ENCODE peak calls at places on chromosomes 2 and 18, in nine cellular contexts. K, B, J, S, G, Z, R, Y and D are unnamed samples.

GRCh38 chr2:223941579-223942277 is 3.4 kb downstream of the WDFY1 start:
- DNase-seq in Z (no peak), R (no peak), B (no peak), J (no peak), K (no peak), Y (no peak), G (peak; percentile 89), S (no peak), D (no peak)

GRCh38 chr2:118686364-118686763 is 161.1 kb downstream of the EN1 start:
- DNase-seq in B (no peak), R (no peak), Z (no peak), S (no peak), Y (no peak), J (no peak), K (no peak), G (peak; percentile 71), D (no peak)

GRCh38 chr2:16700566-16701259 is 35.1 kb upstream of the CYRIA start:
- DNase-seq in K (no peak), J (no peak), R (no peak), Y (no peak), B (no peak), S (no peak), G (no peak), Z (no peak), D (no peak)

GRCh38 chr2:211396815-211397214 is 840.4 kb downstream of the CPS1 start:
- DNase-seq in S (no peak), J (no peak), B (no peak), R (peak; percentile 33), Z (no peak), K (no peak), Y (no peak), G (no peak), D (no peak)

GRCh38 chr2:43131890-43132522 is 94.4 kb downstream of the ZFP36L2 start:
- DNase-seq in R (no peak), B (peak; percentile 82), K (no peak), Y (no peak), S (no peak), G (peak; percentile 40), J (no peak), Z (peak; percentile 25), D (no peak)

GRCh38 chr2:145864501-145864900 is 1344.6 kb upstream of the ZEB2 start:
- DNase-seq in Z (no peak), K (no peak), G (no peak), J (no peak), Y (no peak), B (no peak), S (no peak), R (no peak), D (no peak)

GRCh38 chr18:48418409-48419267 is 9.5 kb upstream of the ZBTB7C start:
- DNase-seq in G (no peak), B (no peak), R (no peak), Z (no peak), J (no peak), K (peak; percentile 57), S (no peak), Y (no peak), D (peak; percentile 39)

GRCh38 chr2:8477511-8478132 is 204.2 kb upstream of the ID2 start:
- DNase-seq in B (peak; percentile 83), J (no peak), R (no peak), K (no peak), G (no peak), Y (no peak), S (no peak), Z (no peak), D (peak; percentile 30)

GRCh38 chr18:40980171-40980570 is 974.9 kb upstream of the PIK3C3 start:
- DNase-seq in G (no peak), K (no peak), Y (no peak), S (no peak), R (no peak), B (no peak), J (no peak), Z (no peak), D (no peak)

GRCh38 chr2:121830809-121831208 is 75.4 kb downstream of the TSN start:
- DNase-seq in R (no peak), Z (no peak), Y (no peak), G (no peak), S (no peak), B (no peak), J (no peak), K (no peak), D (no peak)

GRCh38 chr2:198795419-198795818 is 662.3 kb downstream of the SATB2 start:
- DNase-seq in G (no peak), J (no peak), R (no peak), B (no peak), Z (no peak), S (no peak), K (no peak), Y (no peak), D (no peak)
- H3K4me3 ChIP-seq in G (no peak overlapping the region), J (no peak overlapping the region), R (no peak overlapping the region), B (no peak overlapping the region), Z (no peak overlapping the region), S (no peak overlapping the region), K (no peak overlapping the region), Y (no peak overlapping the region), D (no peak overlapping the region)

GRCh38 chr2:160836755-160837154 is 323.5 kb upstream of the TANK start:
- DNase-seq in G (peak; percentile 77), B (no peak), R (no peak), J (no peak), Y (no peak), S (no peak), Z (no peak), K (no peak), D (no peak)

GRCh38 chr2:160838100-160838499 is 322.1 kb upstream of the TANK start:
- DNase-seq in G (no peak), B (no peak), K (no peak), J (no peak), R (no peak), Z (no peak), Y (no peak), S (no peak), D (no peak)

GRCh38 chr2:160837416-160837815 is 322.8 kb upstream of the TANK start:
- DNase-seq in S (no peak), K (no peak), Z (no peak), B (no peak), Y (no peak), J (no peak), G (no peak), R (no peak), D (no peak)

GRCh38 chr2:160838691-160839090 is 321.5 kb upstream of the TANK start:
- DNase-seq in S (no peak), Y (no peak), B (no peak), Z (no peak), K (no peak), J (no peak), R (no peak), G (no peak), D (no peak)

GRCh38 chr2:160835166-160835565 is 325.1 kb upstream of the TANK start:
- DNase-seq in Z (no peak), J (no peak), B (no peak), Y (no peak), S (no peak), K (no peak), R (no peak), G (no peak), D (no peak)
- H3K4me1 ChIP-seq in Z (no peaks in the 10 kb centered on the region), J (no peaks in the 10 kb centered on the region), B (no peaks in the 10 kb centered on the region), Y (peaks cover 7% of the 10 kb centered on the region), S (no peaks in the 10 kb centered on the region), K (no peaks in the 10 kb centered on the region), R (no peaks in the 10 kb centered on the region), G (peaks cover 17% of the 10 kb centered on the region), D (no peaks in the 10 kb centered on the region)

DNA sequence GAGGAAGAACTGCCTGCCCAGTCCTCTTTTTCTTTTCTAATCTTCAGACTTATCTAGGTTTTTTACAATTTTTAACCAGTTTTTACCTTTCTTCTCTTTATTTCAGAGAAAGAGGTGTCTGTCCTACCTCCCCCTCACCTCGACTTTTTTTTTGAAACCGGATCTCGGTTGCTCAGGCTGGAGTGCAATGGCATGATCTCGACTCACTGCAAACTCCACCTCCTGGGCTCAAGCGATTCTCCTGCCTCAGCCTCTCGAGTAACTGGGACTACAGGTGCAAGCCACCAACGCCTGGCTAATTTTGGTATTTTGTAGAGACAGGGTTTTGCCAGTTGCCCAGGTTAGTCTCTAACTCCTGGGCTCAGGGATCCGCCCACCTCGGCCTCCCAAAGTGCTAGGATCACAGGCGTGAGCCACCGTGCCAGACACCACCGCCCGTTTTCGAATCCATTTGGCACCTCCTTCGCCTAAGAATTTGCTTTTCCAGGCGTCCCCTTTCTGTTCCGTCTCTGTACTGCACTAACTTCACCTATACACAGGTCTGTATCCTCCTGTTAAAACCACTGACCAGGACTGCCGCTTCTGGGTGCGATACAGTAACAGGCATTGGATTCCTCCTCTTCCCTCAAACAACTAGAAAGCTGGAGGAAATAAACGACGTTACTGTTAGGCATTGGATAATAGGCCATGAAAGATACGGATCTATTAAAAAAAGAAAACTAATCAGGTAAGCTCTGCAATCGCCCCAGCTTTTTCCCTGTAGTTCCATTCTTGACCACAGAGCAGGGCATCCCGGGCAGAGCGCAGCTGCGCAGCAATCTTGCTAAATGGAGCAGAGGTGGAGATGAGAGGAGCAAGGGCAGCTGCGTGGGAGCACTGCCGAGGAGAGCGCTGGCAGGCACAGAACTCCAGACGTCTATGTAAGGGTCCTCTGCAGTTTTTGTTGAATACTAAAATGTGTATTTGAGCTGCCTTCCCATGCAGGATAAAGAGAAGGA is 69.9 kb downstream of the ZC3H6 start:
- DNase-seq in S (peak; percentile 29), R (no peak), Y (no peak), J (no peak), K (no peak), B (no peak), Z (no peak), G (no peak), D (no peak)
- TF ChIP-seq CTCF in S (peak; percentile 34), R (no peak), Y (no peak), J (no peak), K (no peak), B (no peak), Z (no peak), G (no peak), D (no peak)

DNA sequence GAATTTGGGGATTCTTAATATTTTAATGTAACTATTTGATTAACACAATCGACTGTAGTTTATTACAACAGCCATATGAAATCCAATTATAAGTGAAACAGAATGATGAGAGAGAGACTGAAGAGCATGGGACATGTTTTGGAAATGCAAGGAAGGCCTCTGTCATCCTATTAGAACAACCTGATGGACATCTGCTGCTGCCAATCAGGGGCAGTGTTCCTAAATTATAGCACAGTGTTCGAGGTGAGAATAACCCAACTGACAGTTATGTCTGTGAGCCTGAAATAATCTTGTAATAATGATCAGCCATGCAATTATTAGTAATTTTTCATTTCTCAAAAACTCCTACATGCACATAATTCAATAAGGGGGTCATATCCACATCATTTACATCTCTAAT is 73.6 kb downstream of the CCDC141 start:
- DNase-seq in J (no peak), B (no peak), G (no peak), Z (no peak), K (no peak), S (no peak), R (no peak), Y (no peak), D (no peak)
- H3K4me3 ChIP-seq in J (no peak overlapping the region), B (no peak overlapping the region), G (no peak overlapping the region), Z (no peak overlapping the region), K (no peak overlapping the region), S (no peak overlapping the region), R (no peak overlapping the region), Y (no peak overlapping the region), D (no peak overlapping the region)

DNA sequence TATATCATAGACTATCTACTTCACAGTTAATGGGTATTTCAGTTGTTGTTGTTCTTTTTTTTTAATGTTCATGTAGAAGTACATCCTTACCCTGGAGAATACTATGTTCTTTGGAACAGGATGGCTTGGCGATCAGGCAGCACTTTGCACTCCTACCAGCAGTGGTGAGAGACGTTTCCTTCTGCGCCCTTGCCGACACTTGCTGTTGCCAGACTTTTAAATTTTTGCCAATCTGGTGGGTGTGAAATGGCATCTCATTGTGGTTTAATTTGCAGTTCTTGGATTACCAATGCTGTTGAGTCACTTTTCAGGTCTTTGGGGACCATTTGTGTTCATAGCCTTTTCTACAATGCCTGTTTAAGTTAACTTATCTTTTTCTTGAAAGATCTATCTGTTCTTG is 197.3 kb downstream of the SH3RF3 start:
- DNase-seq in R (no peak), S (no peak), G (no peak), J (no peak), Y (no peak), K (no peak), Z (no peak), B (no peak), D (no peak)
- H3K4me1 ChIP-seq in R (peaks cover 9% of the 10 kb centered on the region), S (peaks cover 2% of the 10 kb centered on the region), G (peaks cover 34% of the 10 kb centered on the region), J (no peaks in the 10 kb centered on the region), Y (peaks cover 10% of the 10 kb centered on the region), K (peaks cover 30% of the 10 kb centered on the region), Z (peaks cover 55% of the 10 kb centered on the region), B (no peaks in the 10 kb centered on the region), D (peaks cover 48% of the 10 kb centered on the region)